ENCODE peak calls at places on chromosomes 7 and 10, in ten cellular contexts. C is PC-9; Z is heart right ventricle; N is cardiac muscle cell; K is esophagus squamous epithelium; D is CD8-positive, alpha-beta T cell; P is ascending aorta; B is hepatocyte; H is neural progenitor cell; M is neuronal stem cell. U is an unnamed sample. For H3K4me1, the result is how much of the 10 kb centered on the place peaks cover.

GRCh38 chr10:13859979-13860619 is 273.3 kb downstream of the PRPF18 start:
- DNase-seq in M (no peak), K (no peak), C (no peak), B (no peak), N (peak), P (no peak), Z (no peak), H (no peak), D (no peak), U (no peak)

GRCh38 chr7:12490105-12490688 is 80.3 kb upstream of the SCIN start:
- DNase-seq in H (peak), B (peak), M (no peak), Z (no peak), N (peak), D (no peak), C (no peak), K (no peak), P (no peak), U (no peak)

GRCh38 chr10:31698169-31698890 is 230.3 kb downstream of the ARHGAP12 start:
- DNase-seq in C (no peak), P (peak), M (no peak), B (peak), D (no peak), H (no peak), N (peak), Z (no peak), K (no peak), U (no peak)

GRCh38 chr7:10780400-10780747 is 193.3 kb upstream of the PHF14 start:
- DNase-seq in N (no peak), Z (no peak), K (no peak), D (no peak), M (no peak), C (no peak), B (no peak), H (peak), P (no peak), U (no peak)

GRCh38 chr10:119410361-119411116 is 132.0 kb downstream of the RGS10 start:
- DNase-seq in K (no peak), B (no peak), N (no peak), Z (no peak), M (no peak), H (no peak), D (no peak), C (no peak), P (no peak), U (no peak)

GRCh38 chr7:137771679-137772078 is 75.1 kb downstream of the DGKI start:
- DNase-seq in N (peak), M (no peak), K (no peak), C (no peak), D (no peak), H (no peak), B (no peak), P (no peak), Z (no peak), U (no peak)

GRCh38 chr7:135741905-135742304 is 6.7 kb downstream of the FAM180A start:
- DNase-seq in N (no peak), B (no peak), K (no peak), Z (peak), H (no peak), P (no peak), C (no peak), D (no peak), M (no peak), U (no peak)

GRCh38 chr10:17644485-17644964 is 574 bp downstream of the STAM start:
- DNase-seq in M (no peak), B (peak), K (no peak), Z (no peak), H (no peak), D (no peak), P (no peak), C (no peak), N (peak), U (no peak)

GRCh38 chr10:69278446-69278963 is at the start of gene HK1:
- DNase-seq in P (no peak), D (no peak), H (peak), C (no peak), Z (no peak), N (peak), K (no peak), M (peak), B (no peak), U (no peak)

GRCh38 chr10:86668297-86669165 is at the start of gene LDB3:
- DNase-seq in Z (peak), M (no peak), N (peak), H (peak), P (peak), C (peak), K (no peak), B (peak), D (no peak), U (no peak)

GRCh38 chr10:133391761-133392518 is 2.0 kb upstream of the MTG1 start:
- DNase-seq in Z (no peak), N (no peak), P (no peak), B (no peak), C (no peak), M (no peak), D (no peak), H (no peak), K (no peak), U (peak)

GRCh38 chr10:122864901-122865300 is 14.5 kb downstream of the FAM24B start:
- DNase-seq in N (peak), B (no peak), M (no peak), Z (no peak), H (no peak), P (no peak), C (no peak), K (no peak), D (no peak), U (no peak)

GRCh38 chr7:26348234-26348851 is 56.7 kb downstream of the SNX10 start:
- DNase-seq in B (peak), C (no peak), D (no peak), M (no peak), N (no peak), H (no peak), P (no peak), K (no peak), Z (no peak), U (no peak)

GRCh38 chr7:150845471-150845870 is 6.8 kb upstream of the AOC1 start:
- DNase-seq in N (peak), B (peak), H (peak), C (no peak), Z (peak), D (no peak), M (no peak), K (no peak), P (no peak), U (no peak)

GRCh38 chr10:83919187-83919586 is 220.1 kb upstream of the GHITM start:
- DNase-seq in P (no peak), D (no peak), N (no peak), C (no peak), B (no peak), M (no peak), Z (no peak), H (no peak), K (no peak), U (no peak)

GRCh38 chr7:17069146-17069545 is 187.4 kb upstream of the AGR3 start:
- DNase-seq in D (no peak), B (no peak), M (no peak), N (no peak), P (no peak), Z (no peak), H (no peak), C (no peak), K (no peak), U (no peak)

GRCh38 chr7:77685219-77685618 is 11.0 kb upstream of the RSBN1L start:
- DNase-seq in B (peak), Z (no peak), D (no peak), C (no peak), P (no peak), K (no peak), M (no peak), H (no peak), N (peak), U (no peak)

GRCh38 chr10:113036636-113037035 is 86.6 kb downstream of the TCF7L2 start:
- DNase-seq in M (no peak), P (no peak), B (no peak), D (no peak), H (no peak), C (no peak), Z (no peak), K (no peak), N (no peak), U (no peak)

GRCh38 chr10:97001183-97001991 is 169.3 kb downstream of the LCOR start:
- DNase-seq in Z (no peak), H (no peak), N (no peak), B (no peak), C (no peak), P (no peak), D (no peak), K (no peak), M (no peak), U (no peak)

GRCh38 chr7:22357311-22358175 is 589 bp upstream of the RAPGEF5 start:
- DNase-seq in H (peak), C (no peak), N (peak), B (peak), M (peak), D (no peak), K (no peak), P (no peak), Z (no peak), U (peak)

GRCh38 chr7:66150471-66150870 is 35.8 kb downstream of the CRCP start:
- DNase-seq in H (no peak), Z (peak), M (no peak), D (no peak), N (peak), B (no peak), P (no peak), C (no peak), K (no peak), U (no peak)

GRCh38 chr10:28595618-28596017 is 62.7 kb downstream of the WAC start:
- DNase-seq in K (no peak), P (no peak), H (no peak), N (peak), C (no peak), M (no peak), B (no peak), D (no peak), Z (no peak), U (no peak)

GRCh38 chr10:31836569-31837406 is 91.8 kb downstream of the ARHGAP12 start:
- DNase-seq in B (peak), M (peak), K (no peak), H (peak), D (no peak), C (peak), N (peak), Z (no peak), P (no peak), U (no peak)

GRCh38 chr10:104333728-104334373 is 4.4 kb downstream of the ITPRIP start:
- DNase-seq in B (no peak), M (no peak), D (no peak), P (no peak), K (no peak), N (no peak), Z (no peak), H (no peak), C (no peak), U (no peak)
- H3K4me1 ChIP-seq in B (under half), M (half or more), D (half or more), P (half or more), K (half or more), N (half or more), Z (under half), H (half or more), C (half or more), U (half or more)

DNA sequence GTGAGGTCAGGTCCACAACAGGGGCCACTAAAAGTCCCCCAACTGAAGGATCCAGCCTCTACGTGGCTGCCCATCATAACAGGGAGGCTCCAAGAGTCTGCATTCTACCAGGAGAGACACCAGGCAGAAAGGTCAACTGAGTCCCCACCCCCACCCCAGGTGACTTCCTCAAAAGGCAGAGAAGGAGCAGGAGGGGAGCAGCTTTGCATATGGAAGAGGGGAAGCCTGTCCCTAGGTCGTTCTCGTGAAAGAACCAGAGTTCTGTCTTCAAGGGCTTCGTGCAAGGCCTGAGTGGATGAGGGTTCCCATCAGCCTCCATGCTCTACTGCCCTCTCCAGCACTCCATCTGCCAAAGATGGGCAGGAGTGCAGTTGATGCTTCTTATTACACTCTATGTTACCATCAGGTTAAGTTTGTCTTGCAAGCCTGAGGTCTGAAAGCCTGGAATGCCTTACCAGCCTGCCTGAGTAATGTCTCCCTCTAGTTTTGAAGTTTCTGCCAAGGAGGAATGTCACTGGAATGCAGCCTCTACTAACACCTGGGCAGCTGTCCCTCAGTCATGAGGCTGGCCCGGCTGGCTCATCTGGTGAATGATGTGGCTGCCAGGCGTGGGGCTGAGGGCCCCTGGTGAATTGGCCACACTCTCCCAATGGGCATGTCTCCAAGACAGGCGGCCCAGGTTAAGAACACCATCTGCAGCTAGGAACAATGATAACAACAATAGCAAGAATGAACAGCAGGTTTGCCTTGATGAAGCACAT is 54.3 kb upstream of the SMNDC1 start:
- DNase-seq in H (no peak), B (no peak), M (no peak), Z (no peak), P (no peak), C (peak), N (no peak), D (no peak), K (no peak), U (no peak)
- H3K27ac ChIP-seq in H (no peak), B (no peak), M (no peak), Z (no peak), P (no peak), C (peak), N (no peak), D (no peak), K (peak), U (peak)

GRCh38 chr10:72076756-72077155 is 11.6 kb downstream of the SPOCK2 start:
- DNase-seq in H (no peak), K (no peak), P (no peak), B (no peak), C (no peak), Z (no peak), M (no peak), N (no peak), D (no peak), U (no peak)
- H3K4me1 ChIP-seq in H (under half), K (under half), P (under half), B (under half), C (under half), Z (under half), M (under half), N (under half), D (half or more), U (under half)

DNA sequence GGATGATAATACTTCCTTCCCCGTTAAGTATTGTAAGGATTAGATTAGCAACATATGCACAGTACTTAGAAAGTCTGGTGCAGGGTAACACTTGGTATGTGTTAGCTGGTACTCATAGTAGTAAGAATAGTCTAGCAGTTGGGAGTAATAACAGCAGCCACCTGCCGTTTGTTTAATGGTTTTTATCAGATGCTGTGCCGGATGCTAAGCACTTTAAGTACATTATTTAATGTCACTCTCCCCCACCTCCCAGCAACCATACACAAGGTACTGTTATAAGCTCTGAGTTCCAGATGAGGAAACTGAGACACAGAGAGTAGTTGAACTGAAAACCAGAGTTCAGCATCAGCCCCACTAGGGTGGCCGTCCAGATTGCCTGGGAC is 60.1 kb downstream of the ZMIZ1 start:
- DNase-seq in B (no peak), Z (no peak), M (no peak), N (no peak), K (no peak), C (no peak), D (no peak), P (no peak), H (no peak), U (no peak)
- H3K27ac ChIP-seq in B (peak), Z (peak), M (peak), N (peak), K (peak), C (peak), D (no peak), P (no peak), H (no peak), U (no peak)

GRCh38 chr10:6145979-6146432 is 56.7 kb upstream of the PFKFB3 start:
- DNase-seq in H (no peak), C (no peak), D (no peak), B (no peak), N (no peak), K (no peak), M (no peak), P (no peak), Z (no peak), U (no peak)
- H3K4me1 ChIP-seq in H (under half), C (under half), D (half or more), B (under half), N (under half), K (under half), M (under half), P (under half), Z (under half), U (under half)

GRCh38 chr7:43637114-43637806 is 54.4 kb downstream of the STK17A start:
- DNase-seq in D (no peak), B (no peak), N (no peak), K (no peak), M (no peak), Z (no peak), P (no peak), C (no peak), H (no peak), U (no peak)

GRCh38 chr7:43636093-43636492 is 53.2 kb downstream of the STK17A start:
- DNase-seq in H (no peak), B (no peak), C (no peak), D (no peak), K (no peak), P (no peak), Z (no peak), N (peak), M (no peak), U (peak)

GRCh38 chr7:43631559-43631958 is 48.7 kb downstream of the STK17A start:
- DNase-seq in N (no peak), H (no peak), Z (no peak), C (no peak), D (no peak), K (no peak), P (no peak), B (no peak), M (no peak), U (no peak)

GRCh38 chr7:43630466-43630865 is 47.6 kb downstream of the STK17A start:
- DNase-seq in Z (no peak), B (no peak), K (no peak), D (no peak), P (no peak), H (no peak), C (no peak), N (no peak), M (no peak), U (no peak)

GRCh38 chr7:43634384-43634783 is 51.5 kb downstream of the STK17A start:
- DNase-seq in N (no peak), K (no peak), D (no peak), Z (no peak), C (no peak), B (no peak), P (no peak), M (no peak), H (no peak), U (no peak)
- H3K27ac ChIP-seq in N (no peak), K (no peak), D (no peak), Z (no peak), C (no peak), B (no peak), P (peak), M (no peak), H (no peak), U (peak)

DNA sequence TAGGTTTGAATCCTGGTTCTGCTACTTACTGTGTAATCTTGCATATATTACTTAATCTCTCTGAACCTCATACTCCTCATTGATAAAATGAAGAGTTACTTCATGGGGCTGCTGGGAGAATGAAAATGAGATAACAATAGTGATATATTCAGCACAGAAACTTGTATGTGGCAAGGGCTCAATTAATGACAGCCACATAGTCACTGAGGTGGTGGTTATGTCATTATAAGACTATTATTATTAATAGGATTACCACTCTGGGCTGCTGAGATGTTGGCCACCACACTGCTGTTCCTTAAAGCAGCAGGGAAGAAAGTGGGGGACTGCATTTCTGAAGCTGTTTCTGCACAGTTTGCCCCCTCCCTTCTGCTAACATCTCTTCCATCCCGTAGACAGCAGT is 100.4 kb upstream of the PDLIM1 start:
- DNase-seq in M (no peak), K (no peak), N (no peak), P (no peak), B (no peak), D (no peak), C (no peak), Z (no peak), H (no peak), U (no peak)
- H3K4me1 ChIP-seq in M (under half), K (under half), N (under half), P (half or more), B (under half), D (under half), C (half or more), Z (under half), H (under half), U (under half)

GRCh38 chr7:155344618-155345433 is 47.1 kb downstream of the INSIG1 start:
- DNase-seq in N (peak), D (peak), C (peak), M (peak), H (peak), K (no peak), Z (peak), B (peak), P (no peak), U (no peak)
- H3K27ac ChIP-seq in N (no peak), D (no peak), C (no peak), M (no peak), H (no peak), K (no peak), Z (no peak), B (no peak), P (no peak), U (no peak)

U was measured in RWPE2.